ENCODE peak calls at places on chromosomes 1 and 21, in four cellular contexts. N, Z, G and U are unnamed samples.

GRCh38 chr1:56052090-56052489 is 527.3 kb downstream of the PLPP3 start:
- DNase-seq in Z (no peak), G (no peak), N (no peak), U (no peak)

GRCh38 chr1:204171751-204172178 is 5.6 kb upstream of the REN start:
- DNase-seq in Z (no peak), G (no peak), N (no peak), U (no peak)

GRCh38 chr1:202434059-202434458 is 85.6 kb downstream of the PPP1R12B start:
- DNase-seq in Z (no peak), N (no peak), G (no peak), U (no peak)

GRCh38 chr1:56315293-56315942 is 263.9 kb downstream of the PLPP3 start:
- DNase-seq in Z (no peak), N (no peak), G (no peak), U (no peak)

GRCh38 chr1:183199304-183199703 is 13.2 kb downstream of the LAMC2 start:
- DNase-seq in G (no peak), N (no peak), Z (no peak), U (no peak)

GRCh38 chr1:157734328-157734727 is 33.8 kb upstream of the FCRL3 start:
- DNase-seq in N (no peak), Z (no peak), G (no peak), U (no peak)

GRCh38 chr1:212700892-212701819 is 1.5 kb upstream of the BATF3 start:
- DNase-seq in Z (peak; percentile 35), G (peak; percentile 19), N (no peak), U (peak; percentile 78)

GRCh38 chr1:228463559-228464455 is 23.4 kb upstream of the RNF187 start:
- DNase-seq in Z (no peak), N (no peak), G (peak; percentile 40), U (peak; percentile 79)

GRCh38 chr21:46141767-46142580 is 13.4 kb downstream of the FTCD start:
- DNase-seq in G (no peak), N (no peak), Z (no peak), U (no peak)

GRCh38 chr21:44890338-44890931 is 16.9 kb upstream of the PTTG1IP start:
- DNase-seq in Z (no peak), N (no peak), G (no peak), U (no peak)

GRCh38 chr1:47471163-47471562 is 33.3 kb downstream of the FOXD2 start:
- DNase-seq in N (no peak), Z (no peak), G (no peak), U (no peak)

GRCh38 chr1:238119060-238119459 is 228.3 kb upstream of the ZP4 start:
- DNase-seq in Z (no peak), G (no peak), N (no peak), U (no peak)

GRCh38 chr1:179137623-179138235 is 55.9 kb downstream of the TOR3A start:
- DNase-seq in Z (no peak), N (no peak), G (no peak), U (no peak)

GRCh38 chr1:154765970-154766369 is 104.1 kb downstream of the KCNN3 start:
- DNase-seq in G (no peak), N (no peak), Z (no peak), U (no peak)

GRCh38 chr21:28641731-28642130 is 350.9 kb downstream of the LTN1 start:
- DNase-seq in G (no peak), Z (no peak), N (no peak), U (no peak)

GRCh38 chr1:208101661-208102431 is 142.3 kb downstream of the PLXNA2 start:
- DNase-seq in Z (no peak), G (no peak), N (no peak), U (no peak)

GRCh38 chr1:39992229-39992628 is 37.3 kb downstream of the MFSD2A start:
- DNase-seq in Z (no peak), G (no peak), N (no peak), U (no peak)

GRCh38 chr21:44058652-44058964 is 46.5 kb downstream of the TRAPPC10 start:
- DNase-seq in Z (no peak), N (no peak), G (no peak), U (no peak)

GRCh38 chr1:107991371-107992066 is 26.5 kb upstream of the VAV3 start:
- DNase-seq in N (no peak), G (no peak), Z (no peak), U (no peak)

GRCh38 chr1:19869929-19870328 is 12.3 kb upstream of the OTUD3 start:
- DNase-seq in Z (no peak), N (no peak), G (no peak), U (no peak)

GRCh38 chr1:161038523-161039153 is at the start of gene TSTD1:
- DNase-seq in Z (no peak), G (peak; percentile 90), N (peak; percentile 54), U (peak; percentile 92)

GRCh38 chr1:160342520-160342919 is 530 bp downstream of the COPA start:
- DNase-seq in G (no peak), Z (no peak), N (no peak), U (no peak)

GRCh38 chr1:18575620-18576019 is 55.0 kb upstream of the PAX7 start:
- DNase-seq in G (no peak), Z (peak; percentile 83), N (no peak), U (peak; percentile 77)

GRCh38 chr1:22799971-22800370 is 89.3 kb downstream of the EPHB2 start:
- DNase-seq in Z (no peak), N (no peak), G (no peak), U (no peak)

GRCh38 chr1:112904071-112904830 is 51.7 kb downstream of the SLC16A1 start:
- DNase-seq in Z (no peak), G (no peak), N (no peak), U (no peak)

GRCh38 chr1:35047188-35047858 is 15.6 kb upstream of the ZMYM6 start:
- DNase-seq in N (no peak), G (no peak), Z (no peak), U (no peak)

GRCh38 chr1:221725683-221726330 is 16.1 kb downstream of the DUSP10 start:
- DNase-seq in N (no peak), G (no peak), Z (no peak), U (no peak)

GRCh38 chr1:98468111-98468717 is 193.3 kb upstream of the SNX7 start:
- DNase-seq in N (no peak), G (peak; percentile 14), Z (peak; percentile 18), U (no peak)

GRCh38 chr1:230010618-230011332 is 56.3 kb upstream of the GALNT2 start:
- DNase-seq in G (no peak), N (no peak), Z (no peak), U (no peak)

GRCh38 chr1:60989745-60990718 is 92.3 kb upstream of the NFIA start:
- DNase-seq in Z (no peak), G (no peak), N (no peak), U (no peak)

GRCh38 chr1:82018319-82018718 is 217.6 kb downstream of the ADGRL2 start:
- DNase-seq in G (no peak), Z (no peak), N (no peak), U (no peak)